ENCODE peak calls at places on chromosomes 16 and 17, in five cellular contexts. N is lower leg skin, T is mammary epithelial cell, P is AG04450, K is colonic mucosa. U is an unnamed sample.

GRCh38 chr17:14813649-14814048 is 451.5 kb downstream of the PMP22 start:
- DNase-seq in K (no peak), N (no peak), P (no peak), T (no peak), U (peak; percentile 17)

GRCh38 chr17:64441772-64442549 is 7.0 kb upstream of the MILR1 start:
- DNase-seq in P (no peak), T (no peak), N (peak; percentile 23), K (no peak), U (no peak)

GRCh38 chr17:50111687-50112655 is 16.8 kb downstream of the PDK2 start:
- DNase-seq in P (no peak), T (no peak), N (no peak), K (no peak), U (peak; percentile 68)

GRCh38 chr16:82782715-82783251 is 156.0 kb downstream of the CDH13 start:
- DNase-seq in N (no peak), K (peak; percentile 83), P (no peak), T (no peak), U (no peak)

GRCh38 chr16:50340578-50340977 is 28.2 kb downstream of the BRD7 start:
- DNase-seq in P (peak; percentile 34), N (no peak), T (no peak), K (no peak), U (no peak)

GRCh38 chr16:62955033-62955349 is 918.8 kb upstream of the CDH8 start:
- DNase-seq in T (no peak), K (no peak), P (no peak), N (no peak), U (no peak)

GRCh38 chr17:48608921-48609505 is 1.8 kb downstream of the HOXB7 start:
- DNase-seq in T (no peak), N (no peak), K (no peak), P (no peak), U (no peak)

GRCh38 chr16:89709166-89709565 is 7.7 kb upstream of the SPATA2L start:
- DNase-seq in N (no peak), T (no peak), K (no peak), P (no peak), U (no peak)

GRCh38 chr17:67068999-67069398 is 24.6 kb downstream of the CACNG1 start:
- DNase-seq in T (no peak), P (no peak), K (no peak), N (no peak), U (no peak)

GRCh38 chr16:16045311-16045710 is 95.9 kb downstream of the ABCC1 start:
- DNase-seq in K (no peak), P (no peak), N (no peak), T (peak; percentile 73), U (no peak)

GRCh38 chr17:16129844-16130243 is 85.5 kb downstream of the NCOR1 start:
- DNase-seq in K (no peak), P (no peak), N (no peak), T (no peak), U (no peak)

GRCh38 chr17:17813055-17813724 is 23.6 kb downstream of the SREBF1 start:
- DNase-seq in K (no peak), T (no peak), N (no peak), P (no peak), U (no peak)

GRCh38 chr17:64393000-64393402 is 2.3 kb upstream of the PECAM1 start:
- DNase-seq in T (no peak), P (no peak), K (no peak), N (no peak), U (no peak)

GRCh38 chr17:80477647-80478478 is 1.5 kb upstream of the NPTX1 start:
- DNase-seq in T (peak; percentile 35), K (no peak), N (no peak), P (no peak), U (peak; percentile 68)

GRCh38 chr16:51624083-51624775 is 473.2 kb upstream of the SALL1 start:
- DNase-seq in T (peak; percentile 21), P (no peak), K (no peak), N (no peak), U (no peak)

GRCh38 chr16:29029168-29029994 is 44.5 kb downstream of the LAT start:
- DNase-seq in K (peak; percentile 12), N (no peak), P (peak; percentile 81), T (peak; percentile 86), U (no peak)

GRCh38 chr17:77457572-77458201 is 316.9 kb downstream of the SEC14L1 start:
- DNase-seq in T (no peak), P (no peak), K (no peak), N (no peak), U (no peak)

GRCh38 chr17:45973099-45973838 is 25.8 kb upstream of the STH start:
- DNase-seq in T (no peak), N (peak; percentile 44), K (peak; percentile 40), P (no peak), U (peak; percentile 31)

GRCh38 chr17:57783338-57783742 is 38.2 kb upstream of the CCDC182 start:
- DNase-seq in K (peak; percentile 65), T (peak; percentile 13), P (no peak), N (no peak), U (peak; percentile 47)

GRCh38 chr17:76276461-76277299 is 11.5 kb downstream of the UBALD2 start:
- DNase-seq in N (no peak), K (no peak), P (no peak), T (no peak), U (no peak)

GRCh38 chr16:53908731-53909130 is 204.8 kb downstream of the FTO start:
- DNase-seq in N (no peak), P (peak; percentile 30), T (no peak), K (no peak), U (no peak)

GRCh38 chr17:71666047-71666446 is 454.8 kb upstream of the SOX9 start:
- DNase-seq in P (no peak), N (no peak), T (no peak), K (no peak), U (no peak)

GRCh38 chr16:57192146-57192545 is 6.0 kb downstream of the RSPRY1 start:
- DNase-seq in T (no peak), P (no peak), K (no peak), N (no peak), U (no peak)

GRCh38 chr16:24851700-24852099 is 5.9 kb downstream of the SLC5A11 start:
- DNase-seq in T (peak; percentile 46), P (no peak), N (no peak), K (no peak), U (no peak)

GRCh38 chr17:38577244-38577643 is 28.5 kb downstream of the SRCIN1 start:
- DNase-seq in P (no peak), K (no peak), T (no peak), N (no peak), U (no peak)

GRCh38 chr17:50440838-50441829 is 15.1 kb downstream of the ACSF2 start:
- DNase-seq in N (no peak), T (no peak), P (no peak), K (peak; percentile 18), U (no peak)

GRCh38 chr17:30274887-30275286 is 16.9 kb downstream of the BLMH start:
- DNase-seq in N (no peak), T (no peak), K (no peak), P (no peak), U (no peak)

GRCh38 chr16:74448990-74449389 is 27.7 kb upstream of the CLEC18B start:
- DNase-seq in N (peak; percentile 73), T (peak; percentile 81), K (peak; percentile 75), P (peak; percentile 78), U (peak; percentile 37)

GRCh38 chr16:19861811-19862327 is 22.8 kb downstream of the GPRC5B start:
- DNase-seq in N (no peak), K (no peak), P (no peak), T (no peak), U (peak; percentile 33)

GRCh38 chr16:21260870-21261791 is 17.0 kb downstream of the CRYM start:
- DNase-seq in P (peak; percentile 86), K (peak; percentile 93), T (peak; percentile 80), N (no peak), U (peak; percentile 33)

DNA sequence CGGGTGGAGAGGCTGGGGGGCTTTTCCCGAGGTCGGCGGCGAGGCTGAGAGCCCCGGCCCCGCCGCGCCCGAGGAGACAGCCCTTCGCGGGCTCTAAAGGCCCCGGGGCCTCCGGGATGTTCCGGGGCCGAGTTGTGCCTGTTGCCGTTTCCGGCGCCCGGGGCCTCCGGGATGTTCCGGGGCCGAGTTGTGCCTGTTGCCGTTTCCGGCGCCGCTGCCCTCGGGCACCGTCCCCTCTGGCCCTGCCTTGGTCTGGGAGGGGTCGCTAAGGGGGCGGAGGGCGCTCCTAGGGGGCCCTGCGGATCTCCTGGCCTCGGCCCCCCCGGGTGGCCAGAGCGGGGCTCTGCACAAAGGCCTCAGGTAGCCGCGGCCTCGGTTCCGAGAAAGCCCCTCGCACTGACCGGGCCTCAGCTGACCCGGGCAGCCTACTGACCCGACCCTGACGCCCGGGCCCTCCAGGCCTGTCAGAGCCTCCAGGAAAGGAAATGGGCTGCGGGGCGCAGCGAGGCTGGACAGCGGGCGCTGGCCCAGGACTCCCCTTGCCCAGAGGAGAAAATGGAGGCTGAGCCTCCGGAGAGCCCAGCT is 24.2 kb downstream of the ACTG1 start:
- DNase-seq in N (no peak), T (no peak), K (no peak), P (no peak), U (peak; percentile 55)
- H3K4me3 ChIP-seq in N (peak overlapping the region; percentile 41), T (peak overlapping the region; percentile 41), K (peak overlapping the region; percentile 60), P (peak overlapping the region; percentile 61), U (peak overlapping the region; percentile 57)

DNA sequence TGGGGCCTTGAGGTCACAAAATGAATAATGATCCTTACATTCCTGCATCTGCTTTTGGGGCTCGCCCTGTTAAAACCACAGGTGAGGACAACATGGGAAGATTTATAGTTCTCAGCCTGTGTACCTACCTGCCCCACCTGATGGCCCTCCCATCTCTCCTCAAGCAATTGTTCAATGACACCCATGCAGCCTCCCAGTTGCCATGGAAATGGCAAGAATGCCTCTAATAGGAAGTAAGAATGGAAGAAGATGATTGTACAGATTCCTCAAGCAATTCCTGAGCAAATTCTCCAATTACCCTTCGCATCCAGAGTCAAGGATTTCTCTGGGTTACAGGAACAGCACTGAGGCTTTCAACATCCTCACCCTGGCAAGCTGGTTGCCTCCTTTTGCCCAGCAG is 78.6 kb upstream of the CCL2 start:
- DNase-seq in K (no peak), N (no peak), T (no peak), P (no peak), U (no peak)
- H3K4me3 ChIP-seq in K (no peak overlapping the region), N (no peak overlapping the region), T (no peak overlapping the region), P (no peak overlapping the region), U (no peak overlapping the region)

DNA sequence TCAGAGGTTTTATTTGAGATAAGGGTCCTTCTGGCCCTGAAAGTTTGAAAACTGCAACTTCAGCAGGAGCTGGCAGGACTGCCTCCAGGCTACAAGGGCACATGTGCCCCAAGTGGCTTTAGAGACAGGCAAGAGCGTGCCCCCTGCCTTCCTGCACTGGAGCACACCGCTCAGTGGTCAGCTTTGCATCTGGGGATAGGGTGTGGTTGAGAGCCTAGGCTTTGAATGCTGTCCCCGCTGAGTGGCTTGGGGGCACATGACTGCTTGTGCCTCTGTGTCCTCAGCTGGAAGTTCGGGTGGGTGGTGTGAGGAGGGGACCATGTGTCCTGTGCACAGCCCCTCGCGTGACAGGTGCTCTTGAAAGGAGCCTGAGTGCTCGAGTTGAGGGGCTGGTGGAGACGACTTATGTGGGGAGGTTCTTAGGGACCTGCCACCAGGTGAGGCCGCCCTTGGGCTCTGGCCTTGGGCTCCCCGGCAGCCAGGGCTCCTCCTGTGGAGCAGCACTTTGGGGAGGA is 29.8 kb downstream of the MGRN1 start:
- DNase-seq in N (no peak), P (no peak), K (no peak), T (no peak), U (peak; percentile 58)
- H3K4me3 ChIP-seq in N (no peak overlapping the region), P (no peak overlapping the region), K (no peak overlapping the region), T (no peak overlapping the region), U (no peak overlapping the region)

DNA sequence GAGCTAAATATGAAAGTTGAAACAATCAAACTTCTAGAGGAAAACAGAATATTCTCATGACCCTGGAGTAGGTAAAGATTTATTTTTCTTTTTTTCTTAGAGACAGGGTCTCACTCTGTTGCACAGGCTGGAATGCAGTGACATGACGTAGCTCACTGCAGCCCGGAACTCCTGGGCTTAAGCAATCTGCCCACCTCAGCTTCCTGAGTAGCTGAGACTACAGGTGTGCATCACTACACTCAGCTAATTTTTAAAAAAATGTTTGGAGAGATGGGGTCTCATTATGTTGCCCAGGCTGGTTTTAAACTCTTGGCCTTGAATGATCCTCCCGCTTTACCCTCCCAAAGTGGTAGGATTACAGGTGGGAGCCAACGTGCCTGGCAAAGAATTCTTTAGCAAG is 15.5 kb downstream of the IKZF3 start:
- DNase-seq in K (no peak), T (no peak), N (no peak), P (no peak), U (no peak)
- H3K4me3 ChIP-seq in K (no peak overlapping the region), T (no peak overlapping the region), N (no peak overlapping the region), P (no peak overlapping the region), U (no peak overlapping the region)